ENCODE peak calls at places on chromosomes 12 and 14, in eight cellular contexts. E, Y, J, M, P, T, K and B are unnamed samples.
A peak's percentile ranks its signal among the peaks of the same experiment; 100 is the strongest.

GRCh38 chr12:132138941-132139871 is 4.9 kb downstream of the DDX51 start:
- DNase-seq in Y (peak; percentile 10), P (no peak), K (no peak), E (no peak), T (no peak), J (no peak), M (no peak), B (no peak)

GRCh38 chr12:114691196-114691595 is 7.2 kb upstream of the TBX3 start:
- DNase-seq in K (no peak), J (no peak), T (no peak), E (no peak), M (no peak), Y (no peak), P (no peak), B (no peak)

GRCh38 chr12:10293151-10293550 is 14.5 kb upstream of the KLRD1 start:
- DNase-seq in P (no peak), Y (no peak), K (no peak), E (no peak), T (no peak), J (no peak), M (no peak), B (no peak)

GRCh38 chr12:94560416-94561221 is 89.7 kb downstream of the TMCC3 start:
- DNase-seq in E (no peak), K (no peak), P (peak; percentile 33), J (no peak), Y (no peak), T (peak; percentile 36), M (peak; percentile 21), B (no peak)

GRCh38 chr14:74065746-74066575 is 18.3 kb downstream of the ALDH6A1 start:
- DNase-seq in M (no peak), E (no peak), P (no peak), K (no peak), Y (no peak), J (no peak), T (no peak), B (no peak)

GRCh38 chr12:125185740-125186470 is 120.7 kb downstream of the AACS start:
- DNase-seq in Y (no peak), T (no peak), M (peak; percentile 65), K (no peak), E (peak; percentile 77), P (no peak), J (no peak), B (peak; percentile 33)

GRCh38 chr12:45660330-45660729 is 69.2 kb upstream of the ARID2 start:
- DNase-seq in E (peak; percentile 30), Y (no peak), K (no peak), M (no peak), J (no peak), P (peak; percentile 14), T (no peak), B (peak; percentile 16)

GRCh38 chr12:87127272-87127671 is 871.1 kb upstream of the MGAT4C start:
- DNase-seq in P (no peak), J (no peak), K (no peak), Y (no peak), E (no peak), T (no peak), M (no peak), B (no peak)

GRCh38 chr14:79090781-79091180 is 920.6 kb downstream of the NRXN3 start:
- DNase-seq in P (no peak), M (no peak), J (no peak), K (no peak), T (no peak), Y (no peak), E (no peak), B (no peak)

GRCh38 chr14:74984241-74985027 is 18.3 kb upstream of the EIF2B2 start:
- DNase-seq in Y (no peak), K (no peak), J (no peak), E (no peak), P (no peak), T (no peak), M (no peak), B (no peak)

GRCh38 chr12:52945389-52946232 is 3.3 kb upstream of the KRT18 start:
- DNase-seq in P (no peak), E (no peak), J (no peak), M (no peak), K (no peak), T (no peak), Y (no peak), B (no peak)

GRCh38 chr12:49631336-49631907 is 8.1 kb downstream of the PRPF40B start:
- DNase-seq in M (no peak), E (no peak), J (no peak), T (no peak), P (no peak), K (peak; percentile 50), Y (no peak), B (no peak)

GRCh38 chr14:53929871-53930685 is 26.5 kb downstream of the BMP4 start:
- DNase-seq in M (peak; percentile 22), J (no peak), E (no peak), Y (no peak), K (no peak), T (no peak), P (peak; percentile 39), B (no peak)

GRCh38 chr12:53623526-53623925 is 2.7 kb downstream of the ATF7 start:
- DNase-seq in M (no peak), E (no peak), P (no peak), T (no peak), Y (no peak), J (no peak), K (no peak), B (no peak)

GRCh38 chr14:90426663-90427062 is 29.8 kb downstream of the CALM1 start:
- DNase-seq in P (no peak), E (peak; percentile 58), K (no peak), Y (no peak), T (no peak), M (no peak), J (no peak), B (no peak)

GRCh38 chr12:40152783-40153383 is 47.0 kb upstream of the SLC2A13 start:
- DNase-seq in Y (peak; percentile 29), K (no peak), J (no peak), E (peak; percentile 30), T (no peak), M (no peak), P (peak; percentile 37), B (no peak)

GRCh38 chr14:50087350-50088116 is 28.8 kb downstream of the VCPKMT start:
- DNase-seq in J (no peak), P (no peak), Y (no peak), E (no peak), M (no peak), K (no peak), T (no peak), B (no peak)

GRCh38 chr14:64942531-64943111 is at the start of gene GPX2:
- DNase-seq in M (peak; percentile 47), E (no peak), P (no peak), K (no peak), J (no peak), Y (no peak), T (no peak), B (no peak)

GRCh38 chr14:104794099-104794498 is 1.4 kb downstream of the AKT1 start:
- DNase-seq in M (peak; percentile 73), K (no peak), T (no peak), E (peak; percentile 50), Y (no peak), J (no peak), P (no peak), B (no peak)

GRCh38 chr12:113577464-113578121 is 105.9 kb upstream of the LHX5 start:
- DNase-seq in T (no peak), P (no peak), E (no peak), M (no peak), K (no peak), Y (no peak), J (no peak), B (no peak)

GRCh38 chr12:80777587-80777986 is 60.9 kb downstream of the MYF5 start:
- DNase-seq in Y (no peak), J (no peak), T (no peak), E (no peak), K (no peak), P (no peak), M (no peak), B (no peak)

GRCh38 chr12:102107970-102108369 is 11.9 kb downstream of the NUP37 start:
- DNase-seq in Y (no peak), J (no peak), K (no peak), T (no peak), E (no peak), M (no peak), P (no peak), B (no peak)

GRCh38 chr14:100774164-100774537 is 47.5 kb downstream of the DLK1 start:
- DNase-seq in P (peak; percentile 8), M (no peak), K (no peak), J (no peak), E (no peak), Y (no peak), T (no peak), B (no peak)

GRCh38 chr12:108699955-108700563 is 31.3 kb downstream of the CORO1C start:
- DNase-seq in J (no peak), M (no peak), P (no peak), K (no peak), Y (no peak), E (no peak), T (no peak), B (no peak)
- TF ChIP-seq POLR2A in J (no peak), M (no peak), P (no peak), K (no peak), Y (no peak), E (no peak), T (no peak), B (no peak)

GRCh38 chr12:25960176-25960575 is 1.7 kb downstream of the RASSF8 start:
- DNase-seq in Y (no peak), E (peak; percentile 29), M (peak; percentile 12), J (no peak), T (no peak), P (peak; percentile 36), K (no peak), B (peak; percentile 29)
- H3K4me3 ChIP-seq in Y (peak overlapping the region; percentile 95), E (peak overlapping the region; percentile 77), M (peak overlapping the region; percentile 85), J (peak overlapping the region; percentile 55), T (no peak overlapping the region), P (peak overlapping the region; percentile 55), K (peak overlapping the region; percentile 82), B (peak overlapping the region; percentile 83)

GRCh38 chr12:75944905-75945412 is 86.6 kb downstream of the PHLDA1 start:
- DNase-seq in K (no peak), Y (no peak), J (no peak), M (no peak), T (no peak), P (no peak), E (no peak), B (no peak)
- TF ChIP-seq POLR2A in K (no peak), Y (no peak), J (no peak), M (no peak), T (no peak), P (no peak), E (no peak), B (no peak)

GRCh38 chr12:82507656-82508055 is 149.3 kb downstream of the METTL25 start:
- DNase-seq in E (no peak), T (no peak), Y (no peak), K (no peak), J (no peak), P (no peak), M (no peak), B (no peak)
- H3K4me3 ChIP-seq in E (no peak overlapping the region), T (no peak overlapping the region), Y (no peak overlapping the region), K (no peak overlapping the region), J (no peak overlapping the region), P (no peak overlapping the region), M (no peak overlapping the region), B (no peak overlapping the region)

DNA sequence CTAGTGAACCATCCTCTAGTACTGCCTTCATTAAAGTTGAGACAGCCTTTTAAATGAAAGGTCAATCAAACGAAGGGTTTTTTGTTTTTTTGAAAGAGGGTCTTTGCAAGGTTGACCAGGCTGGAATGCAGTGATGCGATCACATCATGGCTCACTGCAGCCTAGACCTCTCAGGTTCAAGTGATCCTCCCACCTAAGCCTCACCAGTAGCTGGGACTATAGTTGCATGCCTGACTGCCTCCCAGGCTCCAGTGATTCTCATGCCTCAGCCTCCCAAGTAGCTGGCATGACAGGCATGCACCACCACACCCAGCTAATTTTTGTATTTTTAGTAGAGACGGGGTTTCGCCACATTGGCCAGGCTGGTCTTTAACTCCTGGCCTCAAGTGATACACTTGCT is 114.6 kb upstream of the SINHCAF start:
- DNase-seq in K (no peak), Y (no peak), M (no peak), T (no peak), P (no peak), E (no peak), J (no peak), B (no peak)
- TF ChIP-seq POLR2A in K (no peak), Y (no peak), M (no peak), T (no peak), P (no peak), E (no peak), J (no peak), B (no peak)